ENCODE peak calls at places on chromosomes 7 and 10, in seven cellular contexts. E is A673, O is GM23248, F is A549, X is aorta, T is IMR-90, C is SK-N-SH. N is an unnamed sample.

GRCh38 chr10:33224251-33224965 is 110.1 kb downstream of the NRP1 start:
- DNase-seq in F (no peak), O (no peak), C (no peak), T (no peak), X (no peak), E (no peak), N (no peak)

GRCh38 chr10:116590590-116591444 is at the start of gene PNLIPRP1:
- DNase-seq in F (no peak), X (no peak), T (no peak), E (no peak), C (no peak), O (no peak), N (no peak)

GRCh38 chr10:7525314-7526016 is 114.6 kb upstream of the SFMBT2 start:
- DNase-seq in T (peak; percentile 66), F (peak; percentile 71), X (no peak), O (peak; percentile 82), E (peak; percentile 85), C (peak; percentile 83), N (peak; percentile 69)

GRCh38 chr10:33180390-33180789 is 154.1 kb downstream of the NRP1 start:
- DNase-seq in E (no peak), C (no peak), O (peak; percentile 20), F (no peak), X (no peak), T (peak; percentile 68), N (no peak)

GRCh38 chr10:30847642-30848041 is 184.0 kb downstream of the ZNF438 start:
- DNase-seq in E (no peak), T (no peak), X (no peak), F (no peak), C (no peak), O (no peak), N (no peak)

GRCh38 chr10:125158528-125159485 is 1.6 kb downstream of the CTBP2 start:
- DNase-seq in C (peak; percentile 81), T (peak; percentile 54), E (peak; percentile 63), X (peak; percentile 83), O (peak; percentile 71), F (peak; percentile 42), N (no peak)

GRCh38 chr7:42380411-42380810 is 143.4 kb upstream of the GLI3 start:
- DNase-seq in X (no peak), T (no peak), C (no peak), O (peak; percentile 66), E (no peak), F (no peak), N (no peak)

GRCh38 chr7:50793115-50793946 is 10.6 kb upstream of the GRB10 start:
- DNase-seq in F (peak; percentile 63), T (peak; percentile 36), X (peak; percentile 91), O (peak; percentile 75), E (no peak), C (peak; percentile 67), N (peak; percentile 13)

GRCh38 chr7:99098824-99099498 is 44.9 kb downstream of the SMURF1 start:
- DNase-seq in X (no peak), T (no peak), O (peak; percentile 71), C (no peak), F (peak; percentile 76), E (no peak), N (no peak)

GRCh38 chr7:28328161-28328560 is 84.2 kb upstream of the CREB5 start:
- DNase-seq in F (no peak), E (no peak), O (no peak), C (no peak), X (no peak), T (no peak), N (no peak)

GRCh38 chr7:71886066-71886465 is 526.1 kb downstream of the CALN1 start:
- DNase-seq in X (no peak), F (no peak), E (no peak), T (no peak), C (no peak), O (no peak), N (no peak)

GRCh38 chr10:78757542-78757941 is 311.2 kb upstream of the ZMIZ1 start:
- DNase-seq in X (no peak), O (peak; percentile 96), F (no peak), C (no peak), T (peak; percentile 88), E (peak; percentile 82), N (no peak)

GRCh38 chr7:36535866-36536664 is 146.4 kb downstream of the ANLN start:
- DNase-seq in O (peak; percentile 9), X (no peak), E (no peak), F (no peak), C (no peak), T (no peak), N (no peak)

GRCh38 chr10:72597897-72598296 is 28.0 kb downstream of the MICU1 start:
- DNase-seq in T (peak; percentile 40), O (peak; percentile 32), F (no peak), C (no peak), X (no peak), E (no peak), N (no peak)

GRCh38 chr7:100847360-100847759 is 5.2 kb upstream of the SLC12A9 start:
- DNase-seq in C (no peak), X (no peak), O (no peak), F (no peak), E (no peak), T (no peak), N (no peak)

GRCh38 chr7:5495581-5496375 is 72.1 kb upstream of the TNRC18 start:
- DNase-seq in O (no peak), X (peak; percentile 94), T (no peak), C (no peak), F (no peak), E (no peak), N (no peak)

GRCh38 chr7:96075510-96076349 is 246.2 kb downstream of the SLC25A13 start:
- DNase-seq in C (peak; percentile 91), T (peak; percentile 56), E (peak; percentile 88), X (peak; percentile 87), F (peak; percentile 53), O (peak; percentile 83), N (peak; percentile 31)

GRCh38 chr7:92644406-92645113 is 54.4 kb upstream of the FAM133B start:
- DNase-seq in T (peak; percentile 37), E (no peak), X (no peak), F (no peak), C (no peak), O (peak; percentile 72), N (no peak)

GRCh38 chr7:36185732-36186131 is 32.7 kb downstream of the EEPD1 start:
- DNase-seq in T (peak; percentile 42), E (no peak), O (peak; percentile 45), X (no peak), F (no peak), C (no peak), N (no peak)

GRCh38 chr10:125093199-125093841 is 67.0 kb downstream of the CTBP2 start:
- DNase-seq in X (peak; percentile 85), T (peak; percentile 73), F (no peak), C (peak; percentile 50), E (no peak), O (peak; percentile 80), N (no peak)

GRCh38 chr10:133157662-133158436 is 2.2 kb upstream of the KNDC1 start:
- DNase-seq in C (peak; percentile 66), F (no peak), T (no peak), X (no peak), O (no peak), E (no peak), N (no peak)

GRCh38 chr7:70193514-70193913 is 595.2 kb downstream of the AUTS2 start:
- DNase-seq in O (peak; percentile 58), F (peak; percentile 4), X (no peak), T (peak; percentile 1), C (peak; percentile 67), E (peak; percentile 39), N (no peak)

GRCh38 chr7:138632384-138632783 is 68.8 kb downstream of the SVOPL start:
- DNase-seq in F (no peak), E (no peak), C (no peak), T (no peak), X (no peak), O (no peak), N (no peak)
- H3K4me3 ChIP-seq in F (no peak overlapping the region), E (no peak overlapping the region), C (no peak overlapping the region), T (no peak overlapping the region), X (no peak overlapping the region), O (no peak overlapping the region), N (no peak overlapping the region)

GRCh38 chr7:157348548-157348947 is 11.7 kb downstream of the DNAJB6 start:
- DNase-seq in C (no peak), T (no peak), O (no peak), X (no peak), E (no peak), F (no peak), N (no peak)
- H3K4me1 ChIP-seq in C (peaks cover 10% of the 10 kb centered on the region), T (peaks cover 8% of the 10 kb centered on the region), O (peaks cover 39% of the 10 kb centered on the region), X (peaks cover 2% of the 10 kb centered on the region), E (peaks cover 8% of the 10 kb centered on the region), F (peaks cover 27% of the 10 kb centered on the region), N (peaks cover 75% of the 10 kb centered on the region)

GRCh38 chr7:779480-779879 is 52.4 kb upstream of the PRKAR1B start:
- DNase-seq in O (no peak), X (no peak), C (no peak), E (no peak), T (no peak), F (no peak), N (no peak)
- H3K27ac ChIP-seq in O (no peak overlapping the region), X (no peak overlapping the region), C (peak overlapping the region; percentile 56), E (peak overlapping the region; percentile 87), T (no peak overlapping the region), F (no peak overlapping the region), N (no peak overlapping the region)

GRCh38 chr10:996031-996430 is 7.8 kb downstream of the GTPBP4 start:
- DNase-seq in T (no peak), C (no peak), E (no peak), F (no peak), X (no peak), O (no peak), N (no peak)
- H3K4me3 ChIP-seq in T (no peak overlapping the region), C (no peak overlapping the region), E (no peak overlapping the region), F (no peak overlapping the region), X (no peak overlapping the region), O (no peak overlapping the region), N (no peak overlapping the region)